ENCODE peak calls at places on chromosomes 6 and 20, in eight cellular contexts. X is gastrocnemius medialis, H is HFF-Myc, O is GM12865, B is fibroblast of villous mesenchyme, C is mammary epithelial cell, Z is MM.1S, N is pancreas. S is an unnamed sample.
A peak's percentile ranks its signal among the peaks of the same experiment; 100 is the strongest.

GRCh38 chr6:160284575-160284974 is 26.0 kb upstream of the SLC22A2 start:
- DNase-seq in B (no peak), H (no peak), Z (no peak), O (no peak), C (no peak), N (no peak), X (no peak), S (no peak)

GRCh38 chr20:52494244-52494643 is 302.7 kb upstream of the ZFP64 start:
- DNase-seq in C (peak; percentile 1), X (no peak), O (no peak), H (peak; percentile 83), N (no peak), Z (no peak), B (peak; percentile 77), S (peak; percentile 42)

GRCh38 chr6:147740326-147740725 is 231.8 kb downstream of the SAMD5 start:
- DNase-seq in Z (no peak), N (no peak), X (no peak), B (no peak), C (no peak), O (no peak), H (no peak), S (no peak)

GRCh38 chr20:52766645-52767435 is 205.3 kb upstream of the TSHZ2 start:
- DNase-seq in H (no peak), X (no peak), B (no peak), O (no peak), C (no peak), Z (no peak), N (no peak), S (no peak)

GRCh38 chr20:23100754-23101107 is 14.6 kb upstream of the CD93 start:
- DNase-seq in X (no peak), C (no peak), H (no peak), Z (no peak), O (no peak), N (no peak), B (no peak), S (no peak)

GRCh38 chr6:108995296-108995695 is 99.3 kb downstream of the SESN1 start:
- DNase-seq in X (no peak), C (no peak), O (no peak), N (no peak), H (no peak), Z (no peak), B (no peak), S (no peak)

GRCh38 chr6:43613721-43614395 is 15.2 kb downstream of the GTPBP2 start:
- DNase-seq in C (no peak), X (no peak), Z (no peak), B (no peak), H (no peak), O (no peak), N (no peak), S (no peak)

GRCh38 chr6:52632011-52632410 is 38.9 kb upstream of the TMEM14A start:
- DNase-seq in N (no peak), O (no peak), H (no peak), B (peak; percentile 62), C (no peak), Z (no peak), X (no peak), S (no peak)

GRCh38 chr6:2973656-2974055 is 2.3 kb upstream of the SERPINB6 start:
- DNase-seq in C (peak; percentile 77), N (no peak), O (no peak), H (peak; percentile 77), B (peak; percentile 66), X (no peak), Z (no peak), S (no peak)

GRCh38 chr6:2969549-2969948 is 1.8 kb downstream of the SERPINB6 start:
- DNase-seq in O (no peak), B (no peak), Z (no peak), H (no peak), N (no peak), X (no peak), C (no peak), S (no peak)

GRCh38 chr6:2970034-2970685 is 1.2 kb downstream of the SERPINB6 start:
- DNase-seq in C (no peak), Z (no peak), X (no peak), B (no peak), O (no peak), N (no peak), H (no peak), S (no peak)

GRCh38 chr6:2970753-2971419 is 481 bp downstream of the SERPINB6 start:
- DNase-seq in B (peak; percentile 51), X (peak; percentile 79), C (peak; percentile 52), N (peak; percentile 75), O (peak; percentile 20), Z (peak; percentile 22), H (no peak), S (no peak)

DNA sequence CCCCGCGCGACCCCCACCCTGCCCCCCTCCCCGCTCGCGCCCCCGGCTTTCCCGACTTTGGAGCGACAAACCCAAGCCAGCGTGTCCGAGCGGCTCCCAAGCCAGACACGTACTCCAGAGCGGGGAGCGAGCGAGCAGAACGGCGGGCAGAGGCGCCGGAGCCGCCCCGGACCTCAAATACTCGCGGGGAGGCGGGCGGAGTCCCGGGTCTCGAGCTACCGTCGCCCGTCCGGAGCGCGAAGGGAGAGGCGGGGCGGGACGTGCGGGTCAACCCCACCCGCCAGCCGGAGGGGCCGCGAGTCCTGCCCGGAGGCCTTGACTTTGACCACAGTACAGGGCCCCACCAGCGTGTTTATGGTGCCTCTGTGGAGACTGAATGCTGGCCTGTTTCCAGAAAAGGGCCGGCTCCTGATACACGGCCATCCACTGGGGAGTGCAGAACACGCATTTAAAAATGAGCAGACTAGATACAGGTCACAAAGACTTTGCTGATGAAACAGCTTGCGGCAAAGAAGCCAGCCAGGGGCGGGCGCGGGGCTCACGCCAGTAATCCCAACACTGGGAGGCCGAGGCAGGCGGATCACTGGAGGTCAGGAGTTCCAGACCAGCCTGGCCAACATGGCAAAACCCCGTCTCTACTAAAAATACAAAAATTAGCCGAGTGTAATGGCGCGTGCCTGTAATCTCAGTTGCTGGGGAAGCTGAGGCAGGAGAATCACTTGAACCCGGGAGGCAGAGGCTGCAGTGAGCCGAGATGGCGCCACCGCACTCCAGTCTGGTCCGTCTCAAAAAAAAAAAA is at the start of gene SERPINB6:
- DNase-seq in N (peak; percentile 82), O (no peak), B (peak; percentile 93), C (peak; percentile 36), X (peak; percentile 82), H (no peak), Z (peak; percentile 27), S (peak; percentile 70)
- TF ChIP-seq CTCF in N (no peak), O (no peak), B (no peak), C (no peak), X (no peak), H (no peak), Z (no peak), S (no peak)

DNA sequence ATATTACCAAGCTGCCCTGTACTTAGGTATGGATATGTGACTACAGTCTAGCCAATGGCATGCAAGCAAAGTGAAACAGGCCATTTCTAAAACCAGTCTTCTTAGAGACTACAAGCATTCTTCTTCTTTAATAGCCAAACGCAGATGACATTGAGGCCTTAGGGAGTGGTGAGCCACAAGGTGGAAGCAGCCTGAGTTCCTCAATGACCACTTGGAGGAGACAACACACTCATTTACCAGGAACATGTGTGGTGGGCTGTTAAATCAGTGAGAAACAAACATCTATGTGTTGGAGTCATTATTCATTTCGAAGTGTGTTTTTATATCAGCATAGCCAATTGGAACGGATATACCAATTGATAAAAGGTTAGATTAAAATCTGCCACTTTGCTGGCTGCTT is 122.0 kb downstream of the GFRAL start:
- DNase-seq in O (peak; percentile 4), C (no peak), H (no peak), Z (no peak), X (no peak), B (peak; percentile 17), N (no peak), S (no peak)
- TF ChIP-seq CTCF in O (no peak), C (no peak), H (no peak), Z (peak; percentile 33), X (no peak), B (peak; percentile 32), N (no peak), S (no peak)

GRCh38 chr6:141607956-141608355 is 524.8 kb upstream of the GJE1 start:
- DNase-seq in N (no peak), Z (no peak), C (no peak), H (no peak), O (no peak), X (no peak), B (no peak), S (no peak)

GRCh38 chr6:141610741-141611140 is 522.0 kb upstream of the GJE1 start:
- DNase-seq in H (no peak), N (no peak), B (peak; percentile 31), X (no peak), C (peak; percentile 19), Z (no peak), O (no peak), S (no peak)
- TF ChIP-seq CTCF in H (peak; percentile 19), N (no peak), B (peak; percentile 61), X (no peak), C (peak; percentile 43), Z (no peak), O (no peak), S (no peak)

GRCh38 chr6:79544939-79545450 is 7.8 kb upstream of the LCA5 start:
- DNase-seq in X (peak; percentile 77), H (peak; percentile 95), O (peak; percentile 92), Z (peak; percentile 96), C (peak; percentile 100), B (peak; percentile 97), N (peak; percentile 29), S (no peak)
- TF ChIP-seq CTCF in X (peak; percentile 26), H (peak; percentile 55), O (peak; percentile 50), Z (peak; percentile 70), C (no peak), B (peak; percentile 68), N (no peak), S (no peak)

GRCh38 chr6:89242574-89243330 is 25.6 kb upstream of the GABRR1 start:
- DNase-seq in C (peak; percentile 27), X (no peak), O (peak; percentile 47), N (no peak), Z (peak; percentile 50), B (peak; percentile 66), H (peak; percentile 32), S (no peak)
- TF ChIP-seq CTCF in C (peak; percentile 44), X (peak; percentile 65), O (peak; percentile 40), N (no peak), Z (peak; percentile 46), B (peak; percentile 58), H (peak; percentile 26), S (peak; percentile 47)

DNA sequence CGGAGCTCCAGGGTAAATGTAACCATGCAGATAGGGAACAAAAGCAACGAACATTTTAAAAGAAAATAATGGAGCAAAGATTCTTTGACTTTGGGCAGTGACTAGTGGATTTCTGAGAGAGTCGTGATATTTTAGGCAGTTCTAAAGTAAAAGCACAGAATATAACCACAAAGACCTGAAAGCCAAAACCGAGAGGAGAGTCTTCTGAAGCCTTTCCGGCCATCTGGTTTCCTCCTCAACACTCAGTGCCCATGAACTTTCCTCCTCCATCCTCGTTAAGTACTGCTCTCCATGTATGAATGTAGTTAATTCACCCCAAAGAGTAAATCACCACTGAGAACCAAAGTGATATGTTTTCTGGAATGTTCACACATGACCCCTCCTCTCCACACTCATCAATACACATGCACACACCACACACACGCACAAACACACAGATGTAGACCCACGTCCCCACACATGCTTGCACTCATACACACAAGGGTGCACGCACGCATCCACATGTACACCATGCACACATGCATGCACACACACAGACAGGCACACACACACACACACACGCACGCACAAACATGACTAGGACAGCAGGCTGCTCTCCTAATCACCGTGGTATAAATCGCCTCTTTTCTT is 109.6 kb downstream of the MYLK4 start:
- DNase-seq in B (no peak), Z (peak; percentile 78), O (peak; percentile 56), X (no peak), H (no peak), N (no peak), C (no peak), S (no peak)
- TF ChIP-seq CTCF in B (no peak), Z (no peak), O (no peak), X (no peak), H (no peak), N (no peak), C (no peak), S (no peak)

S was measured in mesothelial cell of epicardium.